ENCODE peak calls at places on chromosomes 16 and 17, in nine cellular contexts. N, J, E, B, Z, X, V, S and M are unnamed samples.

GRCh38 chr16:87457724-87458423 is 35.0 kb downstream of the ZCCHC14 start:
- DNase-seq in N (no peak), J (peak; percentile 63), E (no peak), B (peak; percentile 97), Z (no peak), X (peak; percentile 84), V (no peak), S (peak; percentile 52), M (no peak)

GRCh38 chr17:7213895-7214299 is 5.7 kb downstream of the DLG4 start:
- DNase-seq in N (no peak), J (peak; percentile 83), E (peak; percentile 91), B (peak; percentile 86), Z (peak; percentile 52), X (no peak), V (no peak), S (peak; percentile 74), M (peak; percentile 84)

GRCh38 chr17:39576187-39576586 is 31.5 kb downstream of the NEUROD2 start:
- DNase-seq in N (no peak), J (no peak), E (no peak), B (no peak), Z (no peak), X (no peak), V (no peak), S (no peak), M (no peak)

GRCh38 chr16:78045865-78046581 is 23.7 kb downstream of the CLEC3A start:
- DNase-seq in N (peak; percentile 59), J (peak; percentile 3), E (peak; percentile 92), B (peak; percentile 68), Z (peak; percentile 60), X (peak; percentile 18), V (peak; percentile 4), S (peak; percentile 45), M (peak; percentile 73)

GRCh38 chr16:60206511-60206910 is 1472.4 kb upstream of the GOT2 start:
- DNase-seq in N (no peak), J (no peak), E (no peak), B (no peak), Z (no peak), X (no peak), V (no peak), S (no peak), M (no peak)

GRCh38 chr17:50708050-50709000 is 611 bp upstream of the ANKRD40 start:
- DNase-seq in N (no peak), J (no peak), E (no peak), B (peak; percentile 15), Z (no peak), X (no peak), V (no peak), S (no peak), M (no peak)

GRCh38 chr16:19143241-19143640 is 24.8 kb upstream of the SYT17 start:
- DNase-seq in N (no peak), J (no peak), E (no peak), B (no peak), Z (no peak), X (no peak), V (no peak), S (no peak), M (no peak)

GRCh38 chr17:49841548-49841947 is 6.3 kb downstream of the TAC4 start:
- DNase-seq in N (no peak), J (no peak), E (no peak), B (no peak), Z (no peak), X (no peak), V (no peak), S (no peak), M (no peak)

GRCh38 chr16:82855471-82855870 is 228.7 kb downstream of the CDH13 start:
- DNase-seq in N (no peak), J (no peak), E (no peak), B (no peak), Z (no peak), X (no peak), V (no peak), S (no peak), M (no peak)

GRCh38 chr16:62068747-62069146 is 32.5 kb upstream of the CDH8 start:
- DNase-seq in N (no peak), J (no peak), E (no peak), B (no peak), Z (no peak), X (peak; percentile 7), V (no peak), S (no peak), M (no peak)

GRCh38 chr17:41061969-41062368 is 2.1 kb upstream of the KRTAP2-3 start:
- DNase-seq in N (no peak), J (no peak), E (no peak), B (peak; percentile 97), Z (no peak), X (peak; percentile 26), V (no peak), S (no peak), M (no peak)

GRCh38 chr16:2243031-2243528 is 6.8 kb downstream of the DNASE1L2 start:
- DNase-seq in N (no peak), J (no peak), E (no peak), B (no peak), Z (no peak), X (no peak), V (no peak), S (no peak), M (no peak)

GRCh38 chr16:10565167-10565566 is 15.2 kb downstream of the EMP2 start:
- DNase-seq in N (no peak), J (no peak), E (no peak), B (no peak), Z (no peak), X (no peak), V (no peak), S (no peak), M (no peak)

GRCh38 chr17:80998388-80999223 is 7.0 kb downstream of the CHMP6 start:
- DNase-seq in N (no peak), J (no peak), E (no peak), B (no peak), Z (no peak), X (no peak), V (no peak), S (peak; percentile 24), M (no peak)

GRCh38 chr17:38745545-38745944 is 2.6 kb downstream of the PCGF2 start:
- DNase-seq in N (no peak), J (no peak), E (peak; percentile 83), B (no peak), Z (no peak), X (no peak), V (no peak), S (no peak), M (no peak)

GRCh38 chr16:72961115-72961832 is 86.7 kb downstream of the ZFHX3 start:
- DNase-seq in N (no peak), J (no peak), E (no peak), B (peak; percentile 28), Z (no peak), X (no peak), V (no peak), S (no peak), M (no peak)

GRCh38 chr17:69058165-69058564 is 2.6 kb downstream of the ABCA9 start:
- DNase-seq in N (no peak), J (no peak), E (no peak), B (no peak), Z (no peak), X (no peak), V (no peak), S (no peak), M (no peak)

GRCh38 chr17:43079578-43080302 is 45.4 kb downstream of the BRCA1 start:
- DNase-seq in N (no peak), J (no peak), E (no peak), B (no peak), Z (no peak), X (no peak), V (no peak), S (no peak), M (no peak)

GRCh38 chr17:81867123-81867951 is 3.8 kb downstream of the ARHGDIA start:
- DNase-seq in N (no peak), J (peak; percentile 30), E (no peak), B (peak; percentile 58), Z (no peak), X (no peak), V (peak; percentile 29), S (no peak), M (no peak)

GRCh38 chr17:47726796-47727703 is 6.0 kb upstream of the TBX21 start:
- DNase-seq in N (no peak), J (no peak), E (peak; percentile 49), B (no peak), Z (no peak), X (no peak), V (no peak), S (no peak), M (peak; percentile 16)

GRCh38 chr16:58421529-58421928 is 29.3 kb downstream of the GINS3 start:
- DNase-seq in N (peak; percentile 41), J (no peak), E (no peak), B (no peak), Z (peak; percentile 50), X (no peak), V (no peak), S (no peak), M (no peak)

GRCh38 chr17:66373944-66374817 is 71.8 kb downstream of the PRKCA start:
- DNase-seq in N (peak; percentile 24), J (no peak), E (no peak), B (peak; percentile 17), Z (peak; percentile 21), X (no peak), V (peak; percentile 77), S (no peak), M (no peak)

GRCh38 chr17:43722269-43722619 is 36.3 kb downstream of the SOST start:
- DNase-seq in N (no peak), J (no peak), E (no peak), B (no peak), Z (no peak), X (no peak), V (no peak), S (no peak), M (no peak)

GRCh38 chr17:34067009-34067408 is 188.1 kb upstream of the CCL2 start:
- DNase-seq in N (no peak), J (no peak), E (no peak), B (no peak), Z (no peak), X (no peak), V (no peak), S (no peak), M (no peak)